ENCODE peak calls at places on chromosomes 6 and 20, in nine cellular contexts. S, I, D, J, H, O, A, Z and T are unnamed samples.

GRCh38 chr20:13419445-13419844 is 198.4 kb downstream of the ISM1 start:
- DNase-seq in S (no peak), I (no peak), D (no peak), J (no peak), H (no peak), O (no peak), A (no peak), Z (no peak), T (no peak)

GRCh38 chr6:100472674-100473073 is 8.0 kb upstream of the SIM1 start:
- DNase-seq in S (no peak), I (no peak), D (no peak), J (no peak), H (no peak), O (no peak), A (no peak), Z (no peak), T (no peak)

GRCh38 chr6:4088684-4089083 is 9.7 kb upstream of the FAM217A start:
- DNase-seq in S (no peak), I (no peak), D (no peak), J (no peak), H (no peak), O (no peak), A (no peak), Z (no peak), T (no peak)

GRCh38 chr6:69735029-69735428 is 61.8 kb downstream of the LMBRD1 start:
- DNase-seq in S (no peak), I (no peak), D (no peak), J (no peak), H (no peak), O (no peak), A (no peak), Z (no peak), T (no peak)

GRCh38 chr20:39025883-39026282 is 63.7 kb downstream of the DHX35 start:
- DNase-seq in S (no peak), I (no peak), D (peak), J (no peak), H (no peak), O (no peak), A (no peak), Z (no peak), T (no peak)

GRCh38 chr6:48184644-48185043 is 73.6 kb upstream of the PTCHD4 start:
- DNase-seq in S (no peak), I (no peak), D (no peak), J (no peak), H (no peak), O (no peak), A (no peak), Z (no peak), T (no peak)

GRCh38 chr6:161319231-161319630 is 45.4 kb upstream of the AGPAT4 start:
- DNase-seq in S (peak), I (no peak), D (no peak), J (no peak), H (no peak), O (no peak), A (no peak), Z (peak), T (no peak)

GRCh38 chr20:43938932-43939761 is 24.5 kb downstream of the TOX2 start:
- DNase-seq in S (no peak), I (no peak), D (no peak), J (no peak), H (no peak), O (no peak), A (no peak), Z (no peak), T (no peak)

GRCh38 chr6:1965596-1966224 is 279.7 kb downstream of the GMDS start:
- DNase-seq in S (no peak), I (no peak), D (no peak), J (no peak), H (no peak), O (no peak), A (no peak), Z (no peak), T (no peak)